ENCODE peak calls at places on chromosomes 3 and 15, in eight cellular contexts. K is HCT116, N is spleen, Z is gastrocnemius medialis, L is ovary, J is H1, I is Peyer's patch, V is adrenal gland. T is an unnamed sample. For H3K4me1 and H3K9me3, the result is how much of the 10 kb centered on the place peaks cover.

GRCh38 chr15:90497912-90498311 is 31.8 kb upstream of the CRTC3 start:
- DNase-seq in L (no peak), J (no peak), I (no peak), V (no peak), Z (no peak), N (no peak), K (no peak), T (no peak)

GRCh38 chr3:184234224-184234623 is 4.8 kb downstream of the VWA5B2 start:
- DNase-seq in V (peak), I (no peak), N (no peak), J (no peak), Z (peak), L (peak), K (peak), T (peak)

GRCh38 chr3:170809975-170810357 is 60.0 kb downstream of the RPL22L1 start:
- DNase-seq in I (no peak), K (no peak), Z (no peak), N (no peak), V (no peak), L (no peak), J (no peak), T (no peak)

GRCh38 chr3:168876346-168877035 is 780.8 kb upstream of the GOLIM4 start:
- DNase-seq in Z (no peak), I (no peak), J (no peak), L (no peak), K (no peak), V (no peak), N (no peak), T (no peak)

GRCh38 chr3:155024006-155024638 is 56.0 kb upstream of the MME start:
- DNase-seq in L (no peak), N (no peak), I (no peak), K (no peak), Z (no peak), J (no peak), V (no peak), T (no peak)

GRCh38 chr15:39140060-39140604 is 440.7 kb upstream of the THBS1 start:
- DNase-seq in N (no peak), Z (no peak), J (no peak), V (peak), L (no peak), K (no peak), I (no peak), T (no peak)

GRCh38 chr3:197028711-197029510 is 706 bp downstream of the MELTF start:
- DNase-seq in N (peak), K (no peak), J (no peak), I (no peak), V (no peak), L (no peak), Z (no peak), T (no peak)

GRCh38 chr3:15513810-15514662 is 7.5 kb downstream of the COLQ start:
- DNase-seq in L (no peak), V (no peak), Z (no peak), J (no peak), N (no peak), I (no peak), K (no peak), T (no peak)

GRCh38 chr15:70494861-70495571 is 268.3 kb downstream of the UACA start:
- DNase-seq in Z (no peak), N (peak), K (no peak), J (no peak), L (no peak), V (no peak), I (no peak), T (no peak)

GRCh38 chr15:101162701-101163483 is 89.0 kb downstream of the CHSY1 start:
- DNase-seq in L (no peak), J (no peak), Z (peak), N (peak), K (no peak), I (no peak), V (peak), T (no peak)

DNA sequence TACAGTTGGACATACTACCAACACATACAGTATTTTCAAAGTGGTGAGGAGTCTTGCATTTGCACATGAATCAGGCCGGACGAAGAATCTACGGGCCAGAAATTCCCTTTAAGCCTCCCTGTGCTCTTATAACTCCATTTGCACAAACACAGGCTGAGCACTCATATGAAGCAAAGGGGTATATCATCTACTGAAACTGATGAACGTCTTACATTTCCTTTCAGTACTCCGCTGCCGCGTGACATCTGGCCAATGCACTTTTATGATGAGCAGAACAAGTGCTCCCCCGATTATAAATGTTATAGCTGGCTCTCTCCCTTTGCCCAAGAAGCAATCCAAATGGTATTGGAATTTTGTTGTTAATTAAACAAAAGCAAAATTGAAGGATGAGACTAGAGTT is 110.3 kb upstream of the ICE2 start:
- DNase-seq in L (no peak), K (no peak), N (no peak), I (peak), V (peak), J (no peak), Z (no peak), T (no peak)
- H3K4me1 ChIP-seq in L (under half), K (under half), N (under half), I (under half), V (under half), J (under half), Z (half or more), T (under half)

GRCh38 chr15:25055356-25056068 is 100.7 kb downstream of the SNRPN start:
- DNase-seq in N (peak), V (no peak), J (no peak), K (no peak), I (no peak), Z (no peak), L (no peak), T (peak)
- H3K9me3 ChIP-seq in N (half or more), V (half or more), J (half or more), K (half or more), I (under half), Z (half or more), L (half or more), T (under half)

GRCh38 chr3:134367412-134367811 is 6.8 kb downstream of the AMOTL2 start:
- DNase-seq in J (no peak), I (no peak), V (no peak), N (peak), K (no peak), L (no peak), Z (no peak), T (no peak)

GRCh38 chr3:134365766-134366065 is 8.5 kb downstream of the AMOTL2 start:
- DNase-seq in N (peak), L (no peak), K (no peak), V (no peak), Z (no peak), I (no peak), J (no peak), T (no peak)

GRCh38 chr3:134367869-134368750 is 6.1 kb downstream of the AMOTL2 start:
- DNase-seq in N (peak), Z (peak), K (no peak), J (no peak), V (no peak), I (no peak), L (no peak), T (peak)

GRCh38 chr3:134366221-134366927 is 7.9 kb downstream of the AMOTL2 start:
- DNase-seq in V (no peak), N (peak), K (no peak), I (no peak), Z (no peak), L (no peak), J (no peak), T (no peak)

DNA sequence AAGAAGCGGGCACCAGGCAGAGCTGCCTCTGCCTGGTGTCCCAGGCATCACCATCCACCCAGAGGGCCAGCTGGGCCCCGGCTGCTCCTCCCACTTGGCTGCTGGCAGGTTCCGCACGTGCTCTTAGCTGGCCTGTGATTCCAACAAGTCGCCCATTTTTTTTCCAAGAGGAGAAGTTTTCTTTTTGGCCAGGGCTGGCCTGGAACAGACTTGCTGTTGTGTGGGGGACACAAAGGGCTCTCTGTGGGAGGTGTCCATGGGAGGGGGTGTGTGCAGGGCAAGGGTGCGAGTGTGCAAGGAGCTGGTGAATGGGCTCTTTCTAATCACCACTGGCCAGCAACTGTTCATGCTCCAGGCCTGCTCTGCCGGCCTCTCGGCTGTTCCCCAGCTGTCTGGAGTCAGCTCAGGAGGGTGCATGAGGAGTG is 7.3 kb downstream of the AMOTL2 start:
- DNase-seq in L (no peak), Z (peak), I (no peak), K (no peak), J (no peak), N (peak), V (no peak), T (peak)
- TF ChIP-seq POLR2A in L (no peak), Z (no peak), I (no peak), K (no peak), J (no peak), N (no peak), V (no peak), T (no peak)

GRCh38 chr15:78298983-78299301 is 467 bp downstream of the SKIC8 start:
- DNase-seq in J (no peak), V (no peak), N (no peak), I (no peak), L (no peak), K (no peak), Z (no peak), T (no peak)
- H3K4me1 ChIP-seq in J (under half), V (under half), N (under half), I (under half), L (under half), K (under half), Z (under half), T (under half)